ENCODE peak calls at places on chromosomes 13 and 19, in six cellular contexts. U, T, C, R, N and J are unnamed samples.

GRCh38 chr19:49437231-49437630 is 4.1 kb downstream of the SLC17A7 start:
- DNase-seq in U (no peak), T (no peak), C (no peak), R (no peak), N (no peak), J (no peak)

GRCh38 chr13:42883771-42884170 is 102.4 kb downstream of the FAM216B start:
- DNase-seq in U (peak; percentile 68), T (no peak), C (no peak), R (no peak), N (peak; percentile 43), J (no peak)

GRCh38 chr13:51834581-51835158 is 10.3 kb downstream of the TMEM272 start:
- DNase-seq in U (no peak), T (no peak), C (no peak), R (no peak), N (no peak), J (no peak)

GRCh38 chr19:13463296-13463695 is 43.0 kb downstream of the CACNA1A start:
- DNase-seq in U (no peak), T (no peak), C (no peak), R (peak; percentile 76), N (no peak), J (no peak)

GRCh38 chr13:54373211-54373610 is 1344.6 kb downstream of the OLFM4 start:
- DNase-seq in U (no peak), T (no peak), C (no peak), R (peak; percentile 68), N (no peak), J (no peak)

GRCh38 chr13:90105276-90105675 is 1242.2 kb upstream of the MIR17HG start:
- DNase-seq in U (no peak), T (no peak), C (no peak), R (no peak), N (no peak), J (no peak)

GRCh38 chr13:108213946-108214345 is 1.4 kb downstream of the LIG4 start:
- DNase-seq in U (no peak), T (no peak), C (no peak), R (no peak), N (no peak), J (no peak)

GRCh38 chr19:6731822-6732221 is 5.6 kb downstream of the GPR108 start:
- DNase-seq in U (no peak), T (no peak), C (no peak), R (no peak), N (no peak), J (no peak)

GRCh38 chr19:42207767-42208259 is 9.7 kb downstream of the DEDD2 start:
- DNase-seq in U (peak; percentile 30), T (no peak), C (no peak), R (no peak), N (no peak), J (no peak)

GRCh38 chr19:38152461-38153379 is 71.3 kb downstream of the DPF1 start:
- DNase-seq in U (no peak), T (no peak), C (no peak), R (no peak), N (no peak), J (no peak)

GRCh38 chr19:41951686-41952172 is 7.4 kb downstream of the RABAC1 start:
- DNase-seq in U (peak; percentile 56), T (peak; percentile 89), C (peak; percentile 76), R (peak; percentile 94), N (peak; percentile 89), J (peak; percentile 57)

GRCh38 chr13:97222934-97223710 is 989 bp downstream of the MBNL2 start:
- DNase-seq in U (peak; percentile 36), T (no peak), C (no peak), R (peak; percentile 49), N (no peak), J (no peak)

GRCh38 chr19:53878786-53879144 is 3.2 kb upstream of the PRKCG start:
- DNase-seq in U (peak; percentile 31), T (no peak), C (no peak), R (no peak), N (no peak), J (no peak)

GRCh38 chr19:38654478-38655079 is 7.1 kb downstream of the ACTN4 start:
- DNase-seq in U (peak; percentile 78), T (no peak), C (no peak), R (no peak), N (no peak), J (no peak)

GRCh38 chr19:6375411-6376010 is at the start of gene PSPN:
- DNase-seq in U (no peak), T (no peak), C (no peak), R (no peak), N (no peak), J (no peak)

GRCh38 chr13:82627183-82627582 is 1255.1 kb downstream of the SLITRK1 start:
- DNase-seq in U (peak; percentile 1), T (no peak), C (no peak), R (no peak), N (no peak), J (no peak)

GRCh38 chr13:30750036-30750435 is 14.7 kb downstream of the ALOX5AP start:
- DNase-seq in U (no peak), T (no peak), C (no peak), R (no peak), N (no peak), J (no peak)

GRCh38 chr19:371501-372160 is 27.0 kb upstream of the MIER2 start:
- DNase-seq in U (no peak), T (no peak), C (no peak), R (no peak), N (no peak), J (no peak)

GRCh38 chr13:80054806-80055205 is 286.1 kb downstream of the SPRY2 start:
- DNase-seq in U (no peak), T (no peak), C (no peak), R (no peak), N (no peak), J (no peak)

DNA sequence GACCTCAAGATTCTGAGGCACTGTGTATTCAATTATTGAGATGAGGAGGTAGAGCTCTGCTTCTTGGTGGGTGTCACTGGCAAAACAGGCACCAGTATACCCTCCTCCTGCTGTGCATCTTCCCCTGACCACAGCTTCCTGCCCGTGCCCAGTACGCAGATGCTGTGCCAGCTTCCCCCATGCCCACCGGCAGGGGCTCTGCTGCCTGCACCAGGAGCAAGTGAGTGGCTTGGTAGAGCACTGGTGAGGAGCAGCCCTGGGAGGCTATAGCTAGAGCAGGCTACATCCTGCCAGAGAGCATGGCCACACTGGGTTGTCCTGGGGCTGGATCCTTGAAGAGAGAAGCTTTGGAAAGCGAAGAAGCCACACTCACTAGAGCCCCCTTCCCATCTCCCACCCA is 21.0 kb upstream of the RNF17 start:
- DNase-seq in U (no peak), T (no peak), C (no peak), R (no peak), N (no peak), J (no peak)
- H3K27ac ChIP-seq in U (no peak overlapping the region), T (no peak overlapping the region), C (no peak overlapping the region), R (no peak overlapping the region), N (no peak overlapping the region), J (no peak overlapping the region)

GRCh38 chr13:46183018-46183940 is 1.3 kb upstream of the LCP1 start:
- DNase-seq in U (no peak), T (no peak), C (no peak), R (no peak), N (no peak), J (no peak)

GRCh38 chr13:46179576-46180368 is 2.2 kb downstream of the LCP1 start:
- DNase-seq in U (no peak), T (peak; percentile 66), C (no peak), R (no peak), N (peak; percentile 70), J (no peak)

GRCh38 chr13:46182491-46182877 is 507 bp upstream of the LCP1 start:
- DNase-seq in U (no peak), T (no peak), C (no peak), R (no peak), N (no peak), J (no peak)

GRCh38 chr13:46180393-46180792 is 1.6 kb downstream of the LCP1 start:
- DNase-seq in U (no peak), T (no peak), C (no peak), R (no peak), N (no peak), J (no peak)

GRCh38 chr13:46181799-46182490 is at the start of gene LCP1:
- DNase-seq in U (no peak), T (no peak), C (no peak), R (peak; percentile 16), N (peak; percentile 44), J (no peak)
- H3K4me3 ChIP-seq in U (no peak within 1 kb of the TSS), T (peak within 1 kb of the TSS; percentile 36), C (peak within 1 kb of the TSS; percentile 49), R (no peak within 1 kb of the TSS), N (peak within 1 kb of the TSS; percentile 12), J (no peak within 1 kb of the TSS)

GRCh38 chr19:4811328-4812131 is 20.0 kb downstream of the TICAM1 start:
- DNase-seq in U (peak; percentile 68), T (peak; percentile 93), C (peak; percentile 89), R (peak; percentile 75), N (peak; percentile 90), J (peak; percentile 48)
- TF ChIP-seq POLR2AphosphoS5 in U (no peak), T (no peak), C (no peak), R (no peak), N (no peak), J (no peak)

DNA sequence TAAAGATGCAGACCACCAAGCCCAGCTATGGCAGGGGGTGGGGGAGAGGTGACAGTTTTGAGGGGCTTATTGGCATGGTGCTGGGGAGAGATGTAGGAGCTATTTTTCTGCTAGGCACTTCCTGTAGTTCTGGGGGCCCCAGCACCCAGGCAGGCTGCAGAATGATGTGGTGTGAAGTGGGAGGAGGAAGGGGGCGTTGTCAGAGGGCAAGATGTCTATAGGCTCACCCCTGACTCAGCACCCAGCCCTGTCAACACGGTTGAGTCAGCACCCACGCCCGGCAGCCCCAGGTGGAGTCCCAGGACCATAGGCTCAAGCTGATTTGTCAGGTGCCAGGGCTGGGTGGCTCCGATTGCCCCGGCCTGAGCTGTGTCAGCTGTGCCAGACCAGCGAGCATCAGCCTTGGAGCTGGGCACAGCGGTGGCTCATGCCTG is 5.8 kb downstream of the KLF2 start:
- DNase-seq in U (peak; percentile 81), T (peak; percentile 91), C (peak; percentile 63), R (no peak), N (peak; percentile 83), J (peak; percentile 65)
- H3K27ac ChIP-seq in U (no peak overlapping the region), T (peak overlapping the region; percentile 18), C (no peak overlapping the region), R (no peak overlapping the region), N (peak overlapping the region; percentile 89), J (no peak overlapping the region)